ENCODE peak calls at places on chromosomes 12 and 14, in seven cellular contexts. B, N, V, C, Q, J and F are unnamed samples.

GRCh38 chr12:94706250-94706661 is 55.9 kb upstream of the TMCC3 start:
- DNase-seq in B (no peak), N (peak), V (no peak), C (no peak), Q (no peak), J (no peak), F (no peak)

GRCh38 chr12:31257784-31258183 is 68.2 kb downstream of the SINHCAF start:
- DNase-seq in B (no peak), N (no peak), V (no peak), C (no peak), Q (no peak), J (no peak), F (no peak)

GRCh38 chr12:57581802-57582201 is 9.2 kb upstream of the PIP4K2C start:
- DNase-seq in B (no peak), N (no peak), V (no peak), C (no peak), Q (no peak), J (no peak), F (no peak)

GRCh38 chr14:101216725-101217463 is 313.4 kb upstream of the RTL1 start:
- DNase-seq in B (no peak), N (peak), V (no peak), C (no peak), Q (no peak), J (no peak), F (peak)

GRCh38 chr12:120228291-120229070 is 27.6 kb upstream of the RPLP0 start:
- DNase-seq in B (peak), N (peak), V (peak), C (peak), Q (peak), J (peak), F (peak)

GRCh38 chr12:121781751-121782615 is 11.5 kb downstream of the RHOF start:
- DNase-seq in B (peak), N (peak), V (no peak), C (peak), Q (no peak), J (peak), F (no peak)

GRCh38 chr12:9098115-9098452 is 17.6 kb downstream of the A2M start:
- DNase-seq in B (no peak), N (no peak), V (no peak), C (no peak), Q (no peak), J (no peak), F (no peak)

GRCh38 chr14:33085799-33086198 is 147.1 kb downstream of the NPAS3 start:
- DNase-seq in B (no peak), N (no peak), V (no peak), C (no peak), Q (no peak), J (no peak), F (no peak)

GRCh38 chr14:70741482-70741881 is 67.8 kb downstream of the MAP3K9 start:
- DNase-seq in B (no peak), N (no peak), V (no peak), C (no peak), Q (no peak), J (no peak), F (no peak)

GRCh38 chr12:30515351-30515750 is 180.3 kb downstream of the IPO8 start:
- DNase-seq in B (no peak), N (peak), V (no peak), C (no peak), Q (peak), J (peak), F (no peak)

GRCh38 chr14:103185051-103186027 is 62.1 kb downstream of the TNFAIP2 start:
- DNase-seq in B (no peak), N (peak), V (no peak), C (no peak), Q (no peak), J (peak), F (no peak)

GRCh38 chr12:94678849-94679248 is 28.5 kb upstream of the TMCC3 start:
- DNase-seq in B (no peak), N (no peak), V (no peak), C (no peak), Q (no peak), J (no peak), F (peak)

GRCh38 chr14:105884808-105885281 is 358.5 kb downstream of the TMEM121 start:
- DNase-seq in B (no peak), N (no peak), V (peak), C (no peak), Q (no peak), J (no peak), F (peak)

GRCh38 chr14:51447411-51447810 is 204.3 kb upstream of the FRMD6 start:
- DNase-seq in B (no peak), N (no peak), V (no peak), C (no peak), Q (no peak), J (no peak), F (no peak)

GRCh38 chr14:29749327-29749726 is 178.3 kb downstream of the PRKD1 start:
- DNase-seq in B (no peak), N (peak), V (no peak), C (no peak), Q (peak), J (peak), F (no peak)

GRCh38 chr12:26807292-26807691 is 25.7 kb downstream of the ITPR2 start:
- DNase-seq in B (no peak), N (no peak), V (no peak), C (no peak), Q (no peak), J (no peak), F (no peak)

GRCh38 chr12:48965447-48965846 is 6.1 kb downstream of the WNT10B start:
- DNase-seq in B (no peak), N (peak), V (no peak), C (no peak), Q (no peak), J (peak), F (no peak)

GRCh38 chr12:69934011-69934410 is 109.0 kb downstream of the MYRFL start:
- DNase-seq in B (no peak), N (no peak), V (no peak), C (no peak), Q (no peak), J (no peak), F (no peak)

GRCh38 chr12:5660271-5660670 is 228.4 kb downstream of the NTF3 start:
- DNase-seq in B (no peak), N (no peak), V (no peak), C (no peak), Q (no peak), J (no peak), F (no peak)

GRCh38 chr14:103195828-103196615 is 72.8 kb downstream of the TNFAIP2 start:
- DNase-seq in B (no peak), N (no peak), V (no peak), C (no peak), Q (no peak), J (no peak), F (no peak)

GRCh38 chr12:119153477-119154434 is 25.0 kb upstream of the HSPB8 start:
- DNase-seq in B (no peak), N (peak), V (peak), C (no peak), Q (no peak), J (peak), F (no peak)

GRCh38 chr12:132176358-132176919 is 32.2 kb downstream of the NOC4L start:
- DNase-seq in B (no peak), N (no peak), V (no peak), C (no peak), Q (no peak), J (no peak), F (no peak)

GRCh38 chr12:58547217-58547616 is 373.1 kb downstream of the LRIG3 start:
- DNase-seq in B (no peak), N (no peak), V (no peak), C (no peak), Q (no peak), J (no peak), F (no peak)

GRCh38 chr12:8549381-8549780 is 8.7 kb upstream of the CLEC4E start:
- DNase-seq in B (no peak), N (no peak), V (no peak), C (no peak), Q (no peak), J (no peak), F (no peak)

GRCh38 chr12:107513636-107514400 is 171.8 kb upstream of the PWP1 start:
- DNase-seq in B (no peak), N (no peak), V (no peak), C (no peak), Q (no peak), J (no peak), F (no peak)

GRCh38 chr12:80456513-80456912 is 12.5 kb downstream of the PTPRQ start:
- DNase-seq in B (no peak), N (no peak), V (no peak), C (no peak), Q (no peak), J (no peak), F (no peak)

GRCh38 chr12:108562348-108563134 is at the start of gene ISCU:
- DNase-seq in B (peak), N (peak), V (peak), C (peak), Q (peak), J (peak), F (peak)

GRCh38 chr14:99270491-99271287 is 1.3 kb downstream of the BCL11B start:
- DNase-seq in B (peak), N (no peak), V (no peak), C (peak), Q (no peak), J (no peak), F (no peak)

GRCh38 chr12:2959194-2959507 is at the start of gene TEAD4:
- DNase-seq in B (no peak), N (peak), V (peak), C (no peak), Q (peak), J (peak), F (peak)

GRCh38 chr12:57320639-57321038 is 69.7 kb upstream of the STAC3 start:
- DNase-seq in B (no peak), N (no peak), V (no peak), C (no peak), Q (no peak), J (no peak), F (no peak)

GRCh38 chr12:94023879-94024278 is 124.5 kb upstream of the PLXNC1 start:
- DNase-seq in B (no peak), N (no peak), V (no peak), C (no peak), Q (no peak), J (no peak), F (no peak)

GRCh38 chr12:23803547-23803946 is 145.9 kb downstream of the SOX5 start:
- DNase-seq in B (no peak), N (no peak), V (no peak), C (no peak), Q (no peak), J (no peak), F (no peak)

GRCh38 chr12:51171884-51172514 is 936 bp downstream of the TFCP2 start:
- DNase-seq in B (no peak), N (peak), V (no peak), C (no peak), Q (peak), J (peak), F (no peak)

GRCh38 chr12:24561882-24562760 is 386.8 kb downstream of the BCAT1 start:
- DNase-seq in B (no peak), N (peak), V (peak), C (no peak), Q (peak), J (peak), F (peak)

GRCh38 chr12:57549909-57550627 is at the start of gene KIF5A:
- DNase-seq in B (peak), N (no peak), V (peak), C (peak), Q (no peak), J (no peak), F (no peak)

GRCh38 chr12:4628406-4628805 is 20.4 kb downstream of the AKAP3 start:
- DNase-seq in B (no peak), N (no peak), V (no peak), C (no peak), Q (no peak), J (no peak), F (no peak)

GRCh38 chr14:30876692-30877091 is 2.3 kb downstream of the COCH start:
- DNase-seq in B (no peak), N (no peak), V (no peak), C (no peak), Q (no peak), J (no peak), F (no peak)

GRCh38 chr14:90871605-90872233 is 55.5 kb upstream of the TTC7B start:
- DNase-seq in B (no peak), N (peak), V (no peak), C (no peak), Q (peak), J (peak), F (no peak)

GRCh38 chr12:103680591-103681065 is 93.6 kb downstream of the STAB2 start:
- DNase-seq in B (no peak), N (no peak), V (no peak), C (no peak), Q (no peak), J (no peak), F (no peak)

GRCh38 chr12:89355243-89356068 is 3.2 kb upstream of the DUSP6 start:
- DNase-seq in B (no peak), N (peak), V (no peak), C (no peak), Q (no peak), J (peak), F (no peak)
- TF ChIP-seq CTCF in B (no peak), N (peak), V (peak), C (no peak), Q (no peak), J (peak), F (peak)

DNA sequence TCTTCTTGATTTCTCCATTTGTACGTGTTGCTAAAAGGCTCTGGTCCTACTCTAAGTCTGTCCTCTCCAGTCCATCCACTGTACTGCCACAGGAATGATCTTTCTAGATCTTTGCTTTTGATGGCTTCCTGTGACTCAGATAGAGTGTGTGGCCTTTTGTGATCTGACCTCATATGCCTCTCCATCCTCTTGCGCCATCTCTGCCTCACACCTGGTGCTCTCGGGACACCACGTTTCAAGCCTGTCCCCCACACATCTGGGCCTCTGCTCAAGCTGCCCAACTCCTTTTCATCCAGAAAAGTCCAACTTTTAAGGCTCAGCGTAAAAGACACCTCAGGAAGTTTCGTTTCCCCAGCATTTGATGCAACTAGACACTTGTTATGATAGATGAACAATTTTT is 39.0 kb downstream of the DCAF4 start:
- DNase-seq in B (no peak), N (peak), V (no peak), C (no peak), Q (peak), J (peak), F (no peak)
- TF ChIP-seq CTCF in B (no peak), N (no peak), V (no peak), C (no peak), Q (no peak), J (no peak), F (no peak)

GRCh38 chr14:54577494-54577893 is 10.6 kb downstream of the SAMD4A start:
- DNase-seq in B (no peak), N (no peak), V (no peak), C (no peak), Q (no peak), J (no peak), F (no peak)

GRCh38 chr14:54572316-54572715 is 5.4 kb downstream of the SAMD4A start:
- DNase-seq in B (no peak), N (peak), V (no peak), C (no peak), Q (no peak), J (peak), F (no peak)

GRCh38 chr14:54570651-54571415 is 3.9 kb downstream of the SAMD4A start:
- DNase-seq in B (no peak), N (peak), V (no peak), C (no peak), Q (peak), J (peak), F (no peak)

GRCh38 chr14:54577977-54578376 is 11.0 kb downstream of the SAMD4A start:
- DNase-seq in B (no peak), N (peak), V (no peak), C (no peak), Q (no peak), J (peak), F (no peak)

DNA sequence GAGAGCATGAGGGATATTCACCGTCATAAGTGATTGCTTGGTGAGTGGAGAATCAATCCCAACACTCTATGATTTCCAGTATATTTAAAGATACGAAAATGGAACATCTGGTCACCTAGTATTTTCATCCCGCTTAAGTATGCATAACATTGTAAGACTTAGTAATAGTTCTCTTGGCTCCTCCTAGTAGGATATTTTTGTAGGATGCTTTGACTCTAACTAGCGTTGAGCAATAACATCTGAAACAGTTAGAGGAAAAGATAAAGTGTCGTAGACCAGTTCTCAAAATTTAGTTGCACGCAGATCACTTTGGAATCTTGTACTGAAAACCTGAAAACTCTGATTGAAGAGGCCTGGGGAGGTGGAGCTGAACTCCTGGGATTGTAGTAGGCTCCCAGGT is 7.6 kb downstream of the SAMD4A start:
- DNase-seq in B (no peak), N (no peak), V (no peak), C (no peak), Q (no peak), J (no peak), F (no peak)
- TF ChIP-seq CTCF in B (no peak), N (no peak), V (no peak), C (no peak), Q (no peak), J (no peak), F (no peak)

GRCh38 chr12:124167141-124167540 is 127.8 kb upstream of the RFLNA start:
- DNase-seq in B (no peak), N (no peak), V (no peak), C (no peak), Q (no peak), J (no peak), F (no peak)
- TF ChIP-seq CTCF in B (no peak), N (no peak), V (no peak), C (no peak), Q (no peak), J (no peak), F (no peak)

DNA sequence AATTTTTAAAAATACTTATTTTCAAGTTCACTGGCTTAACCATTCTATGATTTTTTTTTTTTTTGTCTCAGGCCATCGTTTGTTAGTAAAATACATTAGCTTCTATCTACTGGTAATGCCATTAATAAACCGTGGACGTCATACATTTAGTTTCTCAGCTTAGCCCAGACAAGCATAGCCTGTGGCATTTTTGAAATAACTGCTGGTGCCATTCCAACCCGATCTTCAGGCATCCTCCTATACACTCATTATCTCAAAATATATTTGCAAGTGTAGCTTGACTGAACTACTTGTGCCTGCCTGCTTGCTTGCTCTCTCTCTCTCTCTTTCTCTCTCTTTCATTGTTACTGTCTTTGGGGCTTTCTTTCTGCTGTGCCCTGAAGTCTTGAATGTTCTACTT is 12.7 kb upstream of the MBIP start:
- DNase-seq in B (no peak), N (no peak), V (no peak), C (no peak), Q (no peak), J (no peak), F (no peak)
- TF ChIP-seq CTCF in B (no peak), N (no peak), V (no peak), C (no peak), Q (no peak), J (no peak), F (no peak)

GRCh38 chr14:36863271-36863670 is 201.6 kb downstream of the PAX9 start:
- DNase-seq in B (no peak), N (peak), V (no peak), C (no peak), Q (no peak), J (no peak), F (no peak)
- TF ChIP-seq CTCF in B (no peak), N (no peak), V (no peak), C (no peak), Q (peak), J (no peak), F (peak)

GRCh38 chr14:104599446-104599845 is 5.1 kb downstream of the TMEM179 start:
- DNase-seq in B (no peak), N (no peak), V (peak), C (no peak), Q (no peak), J (no peak), F (no peak)
- TF ChIP-seq CTCF in B (no peak), N (no peak), V (no peak), C (no peak), Q (no peak), J (no peak), F (no peak)

GRCh38 chr12:6941786-6942185 is 1.8 kb upstream of the RNU7-1 start:
- DNase-seq in B (no peak), N (no peak), V (peak), C (no peak), Q (no peak), J (no peak), F (no peak)
- TF ChIP-seq CTCF in B (no peak), N (no peak), V (no peak), C (no peak), Q (no peak), J (no peak), F (no peak)